ENCODE peak calls at places on chromosome 17, in seven cellular contexts. One of them, this sample, is unnamed.
A peak's percentile ranks its signal among the peaks of the same experiment; 100 is the strongest.

GRCh38 chr17:69417545-69418483 is 3.3 kb downstream of the MAP2K6 start:
- DNase-seq in NCI-H1417 treated with DMSO at 0.1 percent for 48 hours: no peak
- DNase-seq in effector CD4-positive, alpha-beta T cell: no peak
- DNase-seq in NCI-H2107: no peak
- DNase-seq in T-helper 9 cell: no peak
- DNase-seq in SK-N-DZ: no peak
- DNase-seq in COR-L47: no peak
- DNase-seq in this sample: no peak

GRCh38 chr17:67336859-67337258 is 29.5 kb downstream of the PSMD12 start:
- DNase-seq in NCI-H1417 treated with DMSO at 0.1 percent for 48 hours: no peak
- DNase-seq in effector CD4-positive, alpha-beta T cell: no peak
- DNase-seq in NCI-H2107: no peak
- DNase-seq in T-helper 9 cell: no peak
- DNase-seq in SK-N-DZ: no peak
- DNase-seq in COR-L47: no peak
- DNase-seq in this sample: no peak

GRCh38 chr17:65099941-65100315 is 37.2 kb upstream of the RGS9 start:
- DNase-seq in NCI-H1417 treated with DMSO at 0.1 percent for 48 hours: no peak
- DNase-seq in effector CD4-positive, alpha-beta T cell: peak; percentile 33
- DNase-seq in NCI-H2107: no peak
- DNase-seq in T-helper 9 cell: peak; percentile 38
- DNase-seq in SK-N-DZ: no peak
- DNase-seq in COR-L47: no peak
- DNase-seq in this sample: no peak

GRCh38 chr17:61475726-61476125 is 23.5 kb downstream of the TBX4 start:
- DNase-seq in NCI-H1417 treated with DMSO at 0.1 percent for 48 hours: no peak
- DNase-seq in effector CD4-positive, alpha-beta T cell: no peak
- DNase-seq in NCI-H2107: no peak
- DNase-seq in T-helper 9 cell: no peak
- DNase-seq in SK-N-DZ: no peak
- DNase-seq in COR-L47: no peak
- DNase-seq in this sample: no peak

GRCh38 chr17:64778367-64779290 is 116.5 kb upstream of the SMURF2 start:
- DNase-seq in NCI-H1417 treated with DMSO at 0.1 percent for 48 hours: no peak
- DNase-seq in effector CD4-positive, alpha-beta T cell: no peak
- DNase-seq in NCI-H2107: no peak
- DNase-seq in T-helper 9 cell: no peak
- DNase-seq in SK-N-DZ: no peak
- DNase-seq in COR-L47: peak; percentile 39
- DNase-seq in this sample: no peak

GRCh38 chr17:50192116-50192872 is 9.1 kb downstream of the COL1A1 start:
- DNase-seq in NCI-H1417 treated with DMSO at 0.1 percent for 48 hours: no peak
- DNase-seq in effector CD4-positive, alpha-beta T cell: no peak
- DNase-seq in NCI-H2107: no peak
- DNase-seq in T-helper 9 cell: no peak
- DNase-seq in SK-N-DZ: no peak
- DNase-seq in COR-L47: no peak
- DNase-seq in this sample: no peak

GRCh38 chr17:33287096-33287495 is 6.0 kb downstream of the ASIC2 start:
- DNase-seq in NCI-H1417 treated with DMSO at 0.1 percent for 48 hours: no peak
- DNase-seq in effector CD4-positive, alpha-beta T cell: no peak
- DNase-seq in NCI-H2107: no peak
- DNase-seq in T-helper 9 cell: no peak
- DNase-seq in SK-N-DZ: no peak
- DNase-seq in COR-L47: no peak
- DNase-seq in this sample: no peak

GRCh38 chr17:5237541-5238016 is 2.9 kb upstream of the SCIMP start:
- DNase-seq in NCI-H1417 treated with DMSO at 0.1 percent for 48 hours: no peak
- DNase-seq in effector CD4-positive, alpha-beta T cell: no peak
- DNase-seq in NCI-H2107: no peak
- DNase-seq in T-helper 9 cell: no peak
- DNase-seq in SK-N-DZ: peak; percentile 70
- DNase-seq in COR-L47: peak; percentile 31
- DNase-seq in this sample: peak; percentile 46

GRCh38 chr17:74453665-74454196 is 12.7 kb upstream of the CD300A start:
- DNase-seq in NCI-H1417 treated with DMSO at 0.1 percent for 48 hours: no peak
- DNase-seq in effector CD4-positive, alpha-beta T cell: peak; percentile 53
- DNase-seq in NCI-H2107: no peak
- DNase-seq in T-helper 9 cell: peak; percentile 55
- DNase-seq in SK-N-DZ: no peak
- DNase-seq in COR-L47: no peak
- DNase-seq in this sample: no peak

This sample was measured in Ammon's horn.